ENCODE peak calls at places on chromosome 21, in five cellular contexts. One of them, this sample, is unnamed.
A peak's percentile ranks its signal among the peaks of the same experiment; 100 is the strongest.

GRCh38 chr21:32578107-32578691 is 7.1 kb downstream of the TCP10L start:
- DNase-seq in dorsolateral prefrontal cortex: no peak
- DNase-seq in GM04504: no peak
- DNase-seq in effector CD4-positive, alpha-beta T cell: no peak
- DNase-seq in Right ventricle myocardium superior: no peak
- DNase-seq in this sample: peak; percentile 22

GRCh38 chr21:21268885-21269284 is 270.7 kb downstream of the NCAM2 start:
- DNase-seq in dorsolateral prefrontal cortex: no peak
- DNase-seq in GM04504: no peak
- DNase-seq in effector CD4-positive, alpha-beta T cell: no peak
- DNase-seq in Right ventricle myocardium superior: no peak
- DNase-seq in this sample: no peak

GRCh38 chr21:38898422-38899098 is 92.8 kb downstream of the ETS2 start:
- DNase-seq in dorsolateral prefrontal cortex: no peak
- DNase-seq in GM04504: no peak
- DNase-seq in effector CD4-positive, alpha-beta T cell: no peak
- DNase-seq in Right ventricle myocardium superior: no peak
- DNase-seq in this sample: peak; percentile 32

GRCh38 chr21:38800924-38801744 is 4.6 kb upstream of the ETS2 start:
- DNase-seq in dorsolateral prefrontal cortex: no peak
- DNase-seq in GM04504: no peak
- DNase-seq in effector CD4-positive, alpha-beta T cell: no peak
- DNase-seq in Right ventricle myocardium superior: no peak
- DNase-seq in this sample: no peak

GRCh38 chr21:35484032-35484431 is 434.9 kb upstream of the RUNX1 start:
- DNase-seq in dorsolateral prefrontal cortex: no peak
- DNase-seq in GM04504: no peak
- DNase-seq in effector CD4-positive, alpha-beta T cell: no peak
- DNase-seq in Right ventricle myocardium superior: no peak
- DNase-seq in this sample: no peak

GRCh38 chr21:38352536-38353219 is 95.9 kb downstream of the KCNJ15 start:
- DNase-seq in dorsolateral prefrontal cortex: peak; percentile 48
- DNase-seq in GM04504: peak; percentile 62
- DNase-seq in effector CD4-positive, alpha-beta T cell: peak; percentile 7
- DNase-seq in Right ventricle myocardium superior: peak; percentile 53
- DNase-seq in this sample: peak; percentile 76

GRCh38 chr21:46253610-46254124 is 25.1 kb upstream of the LSS start:
- DNase-seq in dorsolateral prefrontal cortex: no peak
- DNase-seq in GM04504: no peak
- DNase-seq in effector CD4-positive, alpha-beta T cell: no peak
- DNase-seq in Right ventricle myocardium superior: no peak
- DNase-seq in this sample: peak; percentile 7

GRCh38 chr21:21163904-21164303 is 165.7 kb downstream of the NCAM2 start:
- DNase-seq in dorsolateral prefrontal cortex: peak; percentile 33
- DNase-seq in GM04504: peak; percentile 35
- DNase-seq in effector CD4-positive, alpha-beta T cell: no peak
- DNase-seq in Right ventricle myocardium superior: no peak
- DNase-seq in this sample: peak; percentile 52

GRCh38 chr21:33267250-33267649 is 1.1 kb downstream of the IL10RB start:
- DNase-seq in dorsolateral prefrontal cortex: no peak
- DNase-seq in GM04504: no peak
- DNase-seq in effector CD4-positive, alpha-beta T cell: no peak
- DNase-seq in Right ventricle myocardium superior: no peak
- DNase-seq in this sample: no peak

GRCh38 chr21:33121715-33122475 is 52.0 kb downstream of the OLIG1 start:
- DNase-seq in dorsolateral prefrontal cortex: no peak
- DNase-seq in GM04504: peak; percentile 3
- DNase-seq in effector CD4-positive, alpha-beta T cell: no peak
- DNase-seq in Right ventricle myocardium superior: no peak
- DNase-seq in this sample: peak; percentile 16

GRCh38 chr21:36874665-36875064 is 91.8 kb downstream of the HLCS start:
- DNase-seq in dorsolateral prefrontal cortex: no peak
- DNase-seq in GM04504: no peak
- DNase-seq in effector CD4-positive, alpha-beta T cell: no peak
- DNase-seq in Right ventricle myocardium superior: no peak
- DNase-seq in this sample: no peak

GRCh38 chr21:34670220-34670961 is 1.6 kb downstream of the CLIC6 start:
- DNase-seq in dorsolateral prefrontal cortex: no peak
- DNase-seq in GM04504: no peak
- DNase-seq in effector CD4-positive, alpha-beta T cell: no peak
- DNase-seq in Right ventricle myocardium superior: no peak
- DNase-seq in this sample: no peak

GRCh38 chr21:39951183-39952101 is 84.2 kb downstream of the PCP4 start:
- DNase-seq in dorsolateral prefrontal cortex: no peak
- DNase-seq in GM04504: no peak
- DNase-seq in effector CD4-positive, alpha-beta T cell: no peak
- DNase-seq in Right ventricle myocardium superior: no peak
- DNase-seq in this sample: no peak

GRCh38 chr21:40671721-40672120 is 175.2 kb downstream of the DSCAM start:
- DNase-seq in dorsolateral prefrontal cortex: no peak
- DNase-seq in GM04504: no peak
- DNase-seq in effector CD4-positive, alpha-beta T cell: no peak
- DNase-seq in Right ventricle myocardium superior: no peak
- DNase-seq in this sample: no peak

GRCh38 chr21:43325968-43326367 is 101.0 kb downstream of the SIK1 start:
- DNase-seq in dorsolateral prefrontal cortex: no peak
- DNase-seq in GM04504: no peak
- DNase-seq in effector CD4-positive, alpha-beta T cell: no peak
- DNase-seq in Right ventricle myocardium superior: no peak
- DNase-seq in this sample: no peak

GRCh38 chr21:40829308-40829707 is 17.6 kb downstream of the DSCAM start:
- DNase-seq in dorsolateral prefrontal cortex: no peak
- DNase-seq in GM04504: no peak
- DNase-seq in effector CD4-positive, alpha-beta T cell: no peak
- DNase-seq in Right ventricle myocardium superior: no peak
- DNase-seq in this sample: no peak

GRCh38 chr21:36839123-36839522 is 127.3 kb downstream of the HLCS start:
- DNase-seq in dorsolateral prefrontal cortex: no peak
- DNase-seq in GM04504: no peak
- DNase-seq in effector CD4-positive, alpha-beta T cell: no peak
- DNase-seq in Right ventricle myocardium superior: no peak
- DNase-seq in this sample: no peak

GRCh38 chr21:41745026-41745820 is 21.6 kb downstream of the RIPK4 start:
- DNase-seq in dorsolateral prefrontal cortex: no peak
- DNase-seq in GM04504: no peak
- DNase-seq in effector CD4-positive, alpha-beta T cell: no peak
- DNase-seq in Right ventricle myocardium superior: peak; percentile 38
- DNase-seq in this sample: no peak

GRCh38 chr21:45209046-45209445 is 78.6 kb downstream of the POFUT2 start:
- DNase-seq in dorsolateral prefrontal cortex: no peak
- DNase-seq in GM04504: peak; percentile 24
- DNase-seq in effector CD4-positive, alpha-beta T cell: no peak
- DNase-seq in Right ventricle myocardium superior: no peak
- DNase-seq in this sample: no peak

GRCh38 chr21:42279888-42280287 is 35.3 kb downstream of the TFF3 start:
- DNase-seq in dorsolateral prefrontal cortex: no peak
- DNase-seq in GM04504: no peak
- DNase-seq in effector CD4-positive, alpha-beta T cell: no peak
- DNase-seq in Right ventricle myocardium superior: no peak
- DNase-seq in this sample: no peak

GRCh38 chr21:46193829-46194373 is 9.6 kb upstream of the SPATC1L start:
- DNase-seq in dorsolateral prefrontal cortex: no peak
- DNase-seq in GM04504: no peak
- DNase-seq in effector CD4-positive, alpha-beta T cell: no peak
- DNase-seq in Right ventricle myocardium superior: peak; percentile 26
- DNase-seq in this sample: no peak

GRCh38 chr21:38639782-38640750 is 141.8 kb upstream of the ERG start:
- DNase-seq in dorsolateral prefrontal cortex: no peak
- DNase-seq in GM04504: no peak
- DNase-seq in effector CD4-positive, alpha-beta T cell: no peak
- DNase-seq in Right ventricle myocardium superior: no peak
- DNase-seq in this sample: no peak

This sample was measured in endothelial cell of umbilical vein.